ENCODE peak calls at places on chromosomes 1 and 21, in six cellular contexts. R is mammary epithelial cell, C is K562, W is IMR-90, T is mesenchymal stem cell, X is HCT116. L is an unnamed sample.

GRCh38 chr1:47187926-47188250 is 1.9 kb downstream of the PDZK1IP1 start:
- DNase-seq in R (no peak), C (no peak), W (no peak), T (no peak), X (no peak), L (no peak)

GRCh38 chr1:53137729-53138128 is 4.7 kb downstream of the SLC1A7 start:
- DNase-seq in R (no peak), C (peak; percentile 60), W (no peak), T (no peak), X (peak; percentile 44), L (no peak)

GRCh38 chr1:8281843-8282509 is 35.9 kb upstream of the SLC45A1 start:
- DNase-seq in R (no peak), C (no peak), W (peak; percentile 16), T (no peak), X (no peak), L (no peak)

GRCh38 chr1:205545991-205546390 is 41.5 kb downstream of the CDK18 start:
- DNase-seq in R (no peak), C (no peak), W (no peak), T (no peak), X (no peak), L (no peak)

GRCh38 chr1:183476081-183476480 is 3.8 kb downstream of the SMG7 start:
- DNase-seq in R (no peak), C (no peak), W (no peak), T (no peak), X (no peak), L (no peak)

GRCh38 chr1:93620841-93621210 is 60.8 kb downstream of the BCAR3 start:
- DNase-seq in R (peak; percentile 46), C (peak; percentile 60), W (no peak), T (no peak), X (no peak), L (peak; percentile 40)

GRCh38 chr1:167832693-167833092 is 81.2 kb downstream of the ADCY10 start:
- DNase-seq in R (no peak), C (peak; percentile 47), W (no peak), T (no peak), X (no peak), L (no peak)

GRCh38 chr1:53735681-53736080 is 3.3 kb downstream of the GLIS1 start:
- DNase-seq in R (no peak), C (no peak), W (no peak), T (no peak), X (no peak), L (no peak)

GRCh38 chr1:167926486-167926997 is 9.9 kb upstream of the DCAF6 start:
- DNase-seq in R (no peak), C (peak; percentile 20), W (no peak), T (no peak), X (no peak), L (no peak)

GRCh38 chr1:115322631-115323030 is 15.4 kb downstream of the NGF start:
- DNase-seq in R (no peak), C (no peak), W (peak; percentile 66), T (peak; percentile 36), X (no peak), L (peak; percentile 31)

GRCh38 chr1:23957096-23957495 is 2.5 kb upstream of the PNRC2 start:
- DNase-seq in R (peak; percentile 64), C (no peak), W (no peak), T (no peak), X (no peak), L (peak; percentile 86)

GRCh38 chr1:112677501-112677900 is 3.0 kb downstream of the MOV10 start:
- DNase-seq in R (no peak), C (no peak), W (no peak), T (no peak), X (no peak), L (no peak)

GRCh38 chr1:77348561-77348960 is 66.7 kb downstream of the AK5 start:
- DNase-seq in R (no peak), C (no peak), W (no peak), T (no peak), X (no peak), L (no peak)

GRCh38 chr1:46188295-46189030 is 9.8 kb downstream of the POMGNT1 start:
- DNase-seq in R (no peak), C (peak; percentile 44), W (no peak), T (no peak), X (no peak), L (peak; percentile 45)

GRCh38 chr21:32448803-32449594 is 36.5 kb downstream of the EVA1C start:
- DNase-seq in R (no peak), C (no peak), W (peak; percentile 33), T (no peak), X (no peak), L (no peak)

GRCh38 chr21:35637431-35637830 is 422.9 kb downstream of the SETD4 start:
- DNase-seq in R (peak; percentile 29), C (no peak), W (peak; percentile 61), T (no peak), X (no peak), L (peak; percentile 73)

GRCh38 chr1:41537788-41538351 is 53.4 kb upstream of the EDN2 start:
- DNase-seq in R (no peak), C (no peak), W (peak; percentile 88), T (peak; percentile 93), X (no peak), L (peak; percentile 57)

GRCh38 chr1:25502957-25503356 is 40.4 kb upstream of the LDLRAP1 start:
- DNase-seq in R (no peak), C (no peak), W (peak; percentile 79), T (peak; percentile 56), X (no peak), L (no peak)

GRCh38 chr1:1437904-1438376 is 2.5 kb downstream of the VWA1 start:
- DNase-seq in R (no peak), C (peak; percentile 13), W (no peak), T (no peak), X (no peak), L (no peak)

GRCh38 chr1:176098560-176098959 is 108.5 kb downstream of the COP1 start:
- DNase-seq in R (no peak), C (no peak), W (no peak), T (no peak), X (no peak), L (no peak)

GRCh38 chr1:165444897-165445370 is at the start of gene RXRG:
- DNase-seq in R (peak; percentile 1), C (no peak), W (peak; percentile 0), T (peak; percentile 40), X (no peak), L (no peak)

GRCh38 chr21:17231771-17232170 is 281.1 kb upstream of the CXADR start:
- DNase-seq in R (no peak), C (no peak), W (no peak), T (no peak), X (no peak), L (no peak)

GRCh38 chr1:150469291-150469690 is 17.9 kb upstream of the TARS2 start:
- DNase-seq in R (peak; percentile 21), C (no peak), W (no peak), T (no peak), X (no peak), L (no peak)

GRCh38 chr21:39094087-39094785 is 89.0 kb downstream of the PSMG1 start:
- DNase-seq in R (no peak), C (no peak), W (no peak), T (no peak), X (no peak), L (no peak)

GRCh38 chr1:160662888-160663287 is 16.0 kb upstream of the SLAMF1 start:
- DNase-seq in R (no peak), C (no peak), W (no peak), T (no peak), X (no peak), L (no peak)

GRCh38 chr1:160666079-160666442 is 19.2 kb upstream of the SLAMF1 start:
- DNase-seq in R (no peak), C (no peak), W (no peak), T (no peak), X (no peak), L (no peak)

GRCh38 chr1:160664573-160665051 is 17.8 kb upstream of the SLAMF1 start:
- DNase-seq in R (no peak), C (no peak), W (no peak), T (no peak), X (no peak), L (no peak)

GRCh38 chr1:160667896-160668295 is 21.1 kb upstream of the SLAMF1 start:
- DNase-seq in R (no peak), C (no peak), W (no peak), T (no peak), X (no peak), L (no peak)

DNA sequence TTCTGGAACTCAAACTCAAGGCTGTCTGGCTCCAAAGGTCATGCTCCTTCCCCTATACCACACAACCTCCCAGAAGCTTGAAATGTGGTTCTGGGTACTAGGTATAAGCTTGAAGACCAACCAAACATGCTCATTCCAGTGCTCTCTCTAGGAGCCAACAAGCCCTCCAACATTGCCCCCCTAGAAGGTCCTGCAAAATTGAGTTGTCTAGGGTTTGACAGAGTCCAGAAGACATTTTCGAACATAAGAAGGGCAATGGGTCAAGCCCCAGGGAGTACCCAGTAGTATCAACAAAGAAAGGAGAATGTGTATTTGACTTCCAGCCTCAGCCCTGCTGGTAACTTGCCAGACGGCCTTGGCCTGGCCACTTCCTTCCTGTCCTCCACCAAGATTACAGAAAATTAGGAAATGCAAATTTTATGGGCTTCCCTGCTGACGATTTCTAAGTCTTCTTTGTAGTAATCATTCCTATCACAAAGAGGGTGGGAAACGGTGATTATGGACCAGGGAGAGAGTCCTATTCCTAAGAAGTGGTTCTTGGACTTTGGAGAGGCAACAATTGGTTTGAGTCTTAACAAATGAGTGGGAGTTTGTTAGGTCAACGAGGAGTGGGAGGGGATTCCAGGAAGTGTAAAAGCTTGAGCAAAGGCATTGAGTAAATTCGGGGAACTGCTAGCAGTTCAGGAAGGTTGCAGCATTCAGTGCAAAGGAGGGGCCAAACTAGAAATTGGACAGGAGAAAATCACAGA is 18.7 kb upstream of the SLAMF1 start:
- DNase-seq in R (no peak), C (peak; percentile 29), W (no peak), T (peak; percentile 53), X (no peak), L (no peak)
- H2AFZ ChIP-seq in R (no peak overlapping the region), C (peak overlapping the region; percentile 96), W (no peak overlapping the region), T (no peak overlapping the region), X (no peak overlapping the region), L (no peak overlapping the region)

GRCh38 chr21:41369915-41370839 is 8.3 kb downstream of the MX2 start:
- DNase-seq in R (no peak), C (no peak), W (no peak), T (peak; percentile 10), X (no peak), L (no peak)
- H2AFZ ChIP-seq in R (no peak overlapping the region), C (peak overlapping the region; percentile 3), W (peak overlapping the region; percentile 44), T (no peak overlapping the region), X (no peak overlapping the region), L (no peak overlapping the region)

DNA sequence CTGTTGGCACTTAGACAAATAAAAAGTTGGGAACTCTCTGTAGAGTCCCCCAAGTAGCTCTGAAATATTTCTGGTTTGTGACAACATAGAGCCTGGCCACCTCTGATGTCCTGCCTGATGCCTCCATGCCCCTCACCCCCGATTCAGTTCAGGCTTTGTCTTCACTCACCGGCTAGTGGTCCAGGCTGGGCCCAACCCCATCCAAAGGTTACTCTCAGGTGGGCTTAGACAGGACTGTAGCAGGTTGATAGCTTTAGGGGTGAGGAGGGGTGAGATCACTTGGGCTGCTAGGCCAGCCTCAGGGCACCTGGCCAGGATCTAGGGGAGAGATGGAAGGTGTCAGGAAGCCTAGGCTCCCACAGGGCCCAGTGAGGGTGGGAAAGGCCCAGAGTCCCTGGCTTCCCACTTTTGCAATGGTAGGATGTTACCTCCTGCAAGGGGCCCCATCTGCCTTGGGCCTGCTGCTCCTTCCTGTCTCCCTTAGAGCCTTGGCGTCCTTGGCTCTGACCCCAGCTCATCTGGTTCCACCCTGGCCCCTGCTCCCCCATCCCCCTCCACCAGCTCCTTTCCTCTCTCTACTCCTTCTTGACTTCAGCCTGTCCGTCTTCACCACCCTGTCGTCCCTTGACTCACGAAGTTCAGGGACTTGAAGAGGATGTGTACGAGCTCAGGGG is 6.7 kb downstream of the EPS8L3 start:
- DNase-seq in R (no peak), C (no peak), W (no peak), T (no peak), X (no peak), L (no peak)
- H2AFZ ChIP-seq in R (no peak overlapping the region), C (no peak overlapping the region), W (no peak overlapping the region), T (no peak overlapping the region), X (no peak overlapping the region), L (no peak overlapping the region)

GRCh38 chr1:225762444-225762843 is 15.2 kb upstream of the SRP9 start:
- DNase-seq in R (no peak), C (no peak), W (peak; percentile 69), T (peak; percentile 76), X (no peak), L (no peak)
- H2AFZ ChIP-seq in R (no peak overlapping the region), C (peak overlapping the region; percentile 64), W (peak overlapping the region; percentile 69), T (no peak overlapping the region), X (no peak overlapping the region), L (peak overlapping the region; percentile 31)